ENCODE peak calls at places on chromosomes 5 and 9, in eight cellular contexts. A, Q, J, S, Y, W, U and H are unnamed samples.

GRCh38 chr5:124746916-124747769 is 704 bp upstream of the ZNF608 start:
- DNase-seq in A (peak), Q (peak), J (peak), S (peak), Y (peak), W (no peak), U (peak), H (peak)

GRCh38 chr5:139451176-139451575 is 11.4 kb downstream of the ECSCR start:
- DNase-seq in A (no peak), Q (no peak), J (no peak), S (no peak), Y (no peak), W (no peak), U (no peak), H (no peak)

GRCh38 chr5:74679968-74680367 is 5.1 kb upstream of the HEXB start:
- DNase-seq in A (no peak), Q (no peak), J (no peak), S (peak), Y (no peak), W (no peak), U (no peak), H (no peak)

GRCh38 chr9:92764381-92764987 is at the start of gene BICD2:
- DNase-seq in A (no peak), Q (no peak), J (no peak), S (no peak), Y (no peak), W (no peak), U (no peak), H (no peak)

GRCh38 chr5:141969783-141970741 is 1.2 kb downstream of the RNF14 start:
- DNase-seq in A (no peak), Q (no peak), J (no peak), S (no peak), Y (no peak), W (no peak), U (no peak), H (no peak)

GRCh38 chr9:744046-744712 is 97.3 kb upstream of the DMRT1 start:
- DNase-seq in A (no peak), Q (no peak), J (no peak), S (no peak), Y (no peak), W (no peak), U (no peak), H (no peak)

GRCh38 chr5:123371575-123372179 is 51.5 kb downstream of the CEP120 start:
- DNase-seq in A (peak), Q (no peak), J (no peak), S (peak), Y (peak), W (peak), U (peak), H (no peak)

GRCh38 chr9:137740311-137740710 is 121.5 kb downstream of the EHMT1 start:
- DNase-seq in A (no peak), Q (no peak), J (no peak), S (peak), Y (peak), W (no peak), U (no peak), H (no peak)

GRCh38 chr9:107486674-107487520 is 2.7 kb downstream of the KLF4 start:
- DNase-seq in A (no peak), Q (no peak), J (no peak), S (no peak), Y (peak), W (no peak), U (peak), H (no peak)

GRCh38 chr9:22008662-22009562 is at the start of gene CDKN2B:
- DNase-seq in A (peak), Q (peak), J (peak), S (peak), Y (peak), W (no peak), U (peak), H (peak)
- TF ChIP-seq POLR2A in A (peak), Q (peak), J (peak), S (peak), Y (peak), W (peak), U (no peak), H (no peak)

GRCh38 chr5:126778675-126779403 is 1.9 kb downstream of the LMNB1 start:
- DNase-seq in A (no peak), Q (no peak), J (no peak), S (no peak), Y (no peak), W (no peak), U (no peak), H (no peak)

GRCh38 chr5:126777257-126777973 is 479 bp downstream of the LMNB1 start:
- DNase-seq in A (peak), Q (peak), J (peak), S (peak), Y (peak), W (no peak), U (peak), H (no peak)

GRCh38 chr5:126776499-126777256 is at the start of gene LMNB1:
- DNase-seq in A (peak), Q (peak), J (peak), S (peak), Y (peak), W (peak), U (peak), H (peak)

GRCh38 chr5:126780165-126780827 is 3.4 kb downstream of the LMNB1 start:
- DNase-seq in A (peak), Q (peak), J (no peak), S (peak), Y (no peak), W (no peak), U (peak), H (no peak)

DNA sequence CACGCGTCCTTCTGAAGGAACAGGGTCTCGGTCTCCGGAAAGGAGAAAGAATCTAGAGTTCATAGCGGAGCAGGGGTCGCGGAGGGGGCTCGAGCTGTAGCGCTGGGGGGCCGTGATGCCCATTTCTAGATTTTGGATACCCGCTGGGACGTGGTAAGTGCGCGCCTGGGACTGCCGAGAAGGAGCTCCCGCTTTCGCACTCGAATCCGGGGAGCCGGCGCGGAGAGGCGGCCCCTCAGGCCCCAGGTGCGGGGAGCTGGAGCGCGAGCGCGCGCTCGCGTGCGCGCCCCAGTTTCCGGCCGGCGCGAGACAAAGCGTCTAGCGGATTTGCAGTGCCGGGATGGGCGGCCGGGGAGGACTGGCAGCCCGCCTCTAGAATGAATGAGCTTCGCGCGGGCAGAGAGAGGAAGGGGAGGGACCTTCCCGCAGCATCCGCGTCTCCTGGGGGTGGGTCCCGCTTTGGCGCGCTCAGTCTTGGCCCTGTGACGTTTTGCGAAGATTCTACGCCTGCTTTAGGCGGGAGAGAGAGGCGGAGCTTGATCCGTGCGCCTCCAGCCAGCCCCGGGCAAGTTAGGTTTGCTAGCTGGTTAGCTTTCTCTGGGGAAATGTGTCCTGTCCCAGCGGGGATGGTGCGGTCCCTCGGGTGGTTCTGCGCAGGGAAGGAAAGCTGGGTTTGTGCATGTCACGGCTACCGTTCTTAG is 1.2 kb downstream of the LMNB1 start:
- DNase-seq in A (peak), Q (peak), J (peak), S (peak), Y (peak), W (peak), U (peak), H (peak)
- TF ChIP-seq POLR2A in A (peak), Q (peak), J (peak), S (peak), Y (no peak), W (peak), U (no peak), H (peak)

DNA sequence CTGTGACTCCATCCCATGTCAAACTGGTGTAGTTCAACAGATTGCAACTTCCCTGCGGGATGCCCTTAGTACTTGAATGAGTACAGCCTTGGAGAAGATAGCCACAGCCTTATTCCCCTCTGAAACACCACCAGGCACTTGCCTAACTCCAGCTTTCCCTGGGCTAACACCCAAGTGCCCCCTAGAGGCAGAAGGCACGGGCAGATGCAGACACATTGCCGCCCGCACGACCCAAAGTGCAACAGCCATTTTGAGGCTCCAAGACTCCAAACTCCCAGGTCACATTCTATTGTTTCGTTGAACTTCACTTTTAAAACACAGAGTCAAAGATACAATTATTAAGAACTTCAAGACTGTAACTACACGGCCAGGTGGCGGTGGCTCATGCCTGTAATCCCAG is 163.6 kb upstream of the CDH6 start:
- DNase-seq in A (no peak), Q (no peak), J (no peak), S (no peak), Y (no peak), W (no peak), U (no peak), H (no peak)
- TF ChIP-seq POLR2A in A (no peak), Q (no peak), J (no peak), S (no peak), Y (no peak), W (no peak), U (no peak), H (no peak)

DNA sequence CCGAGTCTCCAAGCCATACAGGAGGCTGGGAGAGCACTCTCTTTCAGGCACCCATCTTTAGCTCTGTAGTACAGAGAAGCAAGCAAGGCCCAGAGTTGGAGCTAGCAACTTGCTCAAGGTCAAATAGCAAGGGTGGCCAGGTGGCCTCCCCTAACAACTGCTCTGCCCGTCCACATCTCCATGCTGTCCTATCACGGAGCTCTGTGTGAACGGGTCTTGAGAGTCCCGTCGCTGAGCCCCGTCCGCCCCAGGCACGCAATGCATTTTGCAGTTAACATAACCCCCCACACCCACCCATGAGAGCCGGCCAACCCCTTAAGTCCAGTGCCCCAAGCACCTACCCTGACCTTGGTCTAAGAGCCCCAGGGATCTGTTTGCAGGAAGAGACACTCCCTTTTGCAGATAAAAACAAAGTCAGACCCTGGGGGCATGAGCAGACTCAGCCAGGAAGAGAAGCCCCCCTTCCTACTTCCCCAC is 1.5 kb downstream of the RNF44 start:
- DNase-seq in A (no peak), Q (no peak), J (no peak), S (no peak), Y (no peak), W (no peak), U (no peak), H (no peak)
- TF ChIP-seq POLR2A in A (no peak), Q (no peak), J (no peak), S (no peak), Y (peak), W (peak), U (no peak), H (no peak)